ENCODE peak calls at places on chromosomes 4 and X, in nine cellular contexts. C is lung, A is tibial artery, W is uterus, R is lower leg skin, G is AG10803, P is astrocyte of the spinal cord, S is K562, J is left lung. I is an unnamed sample.
A peak's percentile ranks its signal among the peaks of the same experiment; 100 is the strongest.

GRCh38 chr4:137755033-137755471 is 222.8 kb upstream of the PCDH18 start:
- DNase-seq in R (no peak), W (no peak), G (peak; percentile 90), S (no peak), C (no peak), P (peak; percentile 52), J (no peak), A (no peak), I (peak; percentile 63)

GRCh38 chr4:534576-535151 is 35.7 kb downstream of the PIGG start:
- DNase-seq in C (no peak), J (no peak), S (no peak), R (no peak), G (no peak), P (no peak), A (no peak), W (no peak), I (no peak)

GRCh38 chr4:7824218-7824617 is 115.4 kb downstream of the AFAP1 start:
- DNase-seq in W (no peak), G (no peak), J (no peak), P (peak; percentile 71), S (no peak), C (no peak), A (no peak), R (no peak), I (peak; percentile 76)

GRCh38 chr4:127355738-127356137 is 277.0 kb upstream of the INTU start:
- DNase-seq in S (no peak), C (no peak), J (no peak), R (no peak), W (no peak), A (no peak), G (no peak), P (peak; percentile 14), I (no peak)

GRCh38 chr4:7045961-7046921 is 3.1 kb downstream of the TADA2B start:
- DNase-seq in G (peak; percentile 59), C (no peak), J (no peak), S (no peak), R (no peak), A (no peak), P (no peak), W (no peak), I (no peak)

GRCh38 chr4:153522800-153523089 is 56.6 kb downstream of the TMEM131L start:
- DNase-seq in S (no peak), P (no peak), W (no peak), C (no peak), G (no peak), R (no peak), J (no peak), A (no peak), I (no peak)

GRCh38 chr4:176902710-176903323 is 110.1 kb upstream of the VEGFC start:
- DNase-seq in W (no peak), S (no peak), P (peak; percentile 91), G (peak; percentile 95), R (no peak), A (no peak), J (no peak), C (no peak), I (peak; percentile 62)

GRCh38 chrX:13828392-13828791 is 11.5 kb upstream of the GPM6B start:
- DNase-seq in C (no peak), G (no peak), R (no peak), P (no peak), A (no peak), W (no peak), J (no peak), S (no peak), I (no peak)

GRCh38 chrX:152817082-152817744 is 13.3 kb downstream of the CETN2 start:
- DNase-seq in W (no peak), G (peak; percentile 37), A (no peak), J (no peak), S (peak; percentile 53), R (no peak), P (peak; percentile 39), C (no peak), I (peak; percentile 60)

GRCh38 chr4:146192060-146192459 is 16.5 kb downstream of the LSM6 start:
- DNase-seq in P (no peak), C (no peak), R (peak; percentile 49), A (no peak), J (no peak), G (peak; percentile 20), W (no peak), S (peak; percentile 16), I (no peak)

GRCh38 chr4:126251169-126251568 is 936.4 kb downstream of the FAT4 start:
- DNase-seq in W (no peak), A (no peak), J (no peak), R (no peak), C (no peak), G (no peak), S (no peak), P (no peak), I (no peak)

GRCh38 chr4:15144967-15145295 is 142.7 kb downstream of the CPEB2 start:
- DNase-seq in W (no peak), J (no peak), A (no peak), P (no peak), S (no peak), C (no peak), G (no peak), R (no peak), I (no peak)

GRCh38 chr4:56197387-56197786 is 189.9 kb downstream of the AASDH start:
- DNase-seq in C (no peak), R (no peak), P (peak; percentile 19), G (no peak), J (no peak), S (no peak), A (no peak), W (no peak), I (no peak)

GRCh38 chrX:135194684-135195083 is 23.5 kb upstream of the CT55 start:
- DNase-seq in W (no peak), P (no peak), J (no peak), C (no peak), R (no peak), G (no peak), A (no peak), S (peak; percentile 25), I (no peak)

GRCh38 chrX:115344885-115345653 is 55.6 kb downstream of the LUZP4 start:
- DNase-seq in P (peak; percentile 96), R (peak; percentile 82), A (peak; percentile 94), S (no peak), W (peak; percentile 92), J (peak; percentile 87), C (peak; percentile 89), G (peak; percentile 96), I (peak; percentile 97)

GRCh38 chrX:107775734-107776511 is at the start of gene TSC22D3:
- DNase-seq in R (peak; percentile 76), C (peak; percentile 83), G (peak; percentile 47), S (peak; percentile 52), A (peak; percentile 94), J (peak; percentile 83), W (peak; percentile 74), P (peak; percentile 67), I (peak; percentile 48)
- TF ChIP-seq CTCF in R (no peak), C (no peak), G (peak; percentile 15), S (peak; percentile 39), A (peak; percentile 9), J (peak; percentile 8), W (peak; percentile 26), P (no peak), I (no peak)

DNA sequence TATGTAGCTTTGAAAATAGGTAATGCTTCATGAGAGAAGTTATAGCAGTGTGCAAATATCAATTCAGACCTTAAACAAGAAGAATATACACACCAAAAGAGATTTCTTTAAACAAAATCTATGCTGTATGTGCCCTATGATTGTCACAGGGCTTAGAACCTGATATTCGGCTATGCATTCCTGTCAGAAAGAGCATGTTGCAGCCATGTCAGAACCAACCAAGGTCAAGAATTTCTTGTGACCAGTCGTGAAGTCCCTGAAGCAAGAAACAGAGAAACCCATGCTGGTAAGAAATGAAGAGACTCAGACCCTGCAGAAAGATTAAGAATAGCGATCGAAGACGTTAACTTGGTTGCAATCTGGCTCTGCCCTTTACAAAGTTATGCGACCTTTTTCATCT is 210.3 kb upstream of the SPIN4 start:
- DNase-seq in J (no peak), W (no peak), A (no peak), R (no peak), P (no peak), C (no peak), G (no peak), S (no peak), I (peak; percentile 3)
- H3K4me3 ChIP-seq in J (peak overlapping the region; percentile 61), W (peak overlapping the region; percentile 44), A (peak overlapping the region; percentile 73), R (no peak overlapping the region), P (peak overlapping the region; percentile 68), C (no peak overlapping the region), G (peak overlapping the region; percentile 81), S (peak overlapping the region; percentile 54), I (peak overlapping the region; percentile 78)

GRCh38 chrX:18984381-18985185 is 669 bp upstream of the PHKA2 start:
- DNase-seq in A (peak; percentile 85), S (peak; percentile 89), P (peak; percentile 71), J (peak; percentile 85), W (peak; percentile 78), C (peak; percentile 84), R (peak; percentile 58), G (peak; percentile 65), I (peak; percentile 67)
- TF ChIP-seq CTCF in A (peak; percentile 55), S (no peak), P (peak; percentile 45), J (peak; percentile 44), W (peak; percentile 67), C (no peak), R (no peak), G (peak; percentile 40), I (peak; percentile 56)

GRCh38 chrX:21658746-21659145 is 616 bp upstream of the KLHL34 start:
- DNase-seq in G (no peak), P (no peak), R (no peak), J (no peak), S (no peak), A (no peak), C (no peak), W (no peak), I (no peak)

GRCh38 chrX:21657318-21658151 is 595 bp downstream of the KLHL34 start:
- DNase-seq in S (no peak), J (no peak), W (no peak), G (no peak), R (no peak), P (no peak), C (no peak), A (no peak), I (no peak)

GRCh38 chrX:21659320-21659719 is 1.2 kb upstream of the KLHL34 start:
- DNase-seq in R (no peak), S (no peak), W (no peak), A (no peak), P (no peak), C (no peak), J (no peak), G (no peak), I (no peak)

GRCh38 chrX:21656587-21657317 is 1.4 kb downstream of the KLHL34 start:
- DNase-seq in A (no peak), W (no peak), G (no peak), R (no peak), S (no peak), J (no peak), C (no peak), P (no peak), I (no peak)

DNA sequence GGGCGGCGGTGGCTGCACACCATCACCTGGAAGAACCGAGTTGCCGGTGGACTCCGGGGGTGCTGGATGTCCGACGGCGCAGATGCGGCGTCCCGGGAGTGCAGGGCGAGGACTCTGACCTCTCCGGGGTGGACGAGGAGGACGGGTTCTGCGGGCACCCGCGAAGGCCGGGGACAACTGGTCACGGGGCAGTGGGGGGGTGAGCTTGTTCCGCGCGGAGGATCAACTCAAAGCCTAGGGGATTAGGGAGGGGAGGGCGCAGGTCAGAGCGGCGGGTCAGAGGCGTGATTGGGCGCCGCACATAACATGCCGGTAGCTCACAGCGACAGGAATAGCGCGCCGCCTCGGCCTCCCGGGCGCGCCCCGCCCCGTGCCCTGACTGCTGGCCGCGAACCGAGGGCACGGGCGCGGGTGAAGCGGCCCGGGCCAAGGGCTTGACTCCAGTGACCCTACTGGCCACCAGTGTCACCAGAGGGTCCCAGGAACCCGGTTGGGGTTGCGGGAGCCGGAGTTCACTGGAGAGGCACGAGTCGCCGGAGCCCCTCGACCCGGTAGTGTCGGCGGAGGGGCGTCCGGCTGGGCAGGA is at the start of gene KLHL34:
- DNase-seq in J (no peak), P (no peak), A (no peak), W (no peak), C (no peak), G (no peak), R (no peak), S (no peak), I (no peak)
- H3K4me3 ChIP-seq in J (no peak within 1 kb of the TSS), P (peak within 1 kb of the TSS; percentile 12), A (peak within 1 kb of the TSS; percentile 12), W (no peak within 1 kb of the TSS), C (no peak within 1 kb of the TSS), G (peak within 1 kb of the TSS; percentile 17), R (no peak within 1 kb of the TSS), S (no peak within 1 kb of the TSS), I (no peak within 1 kb of the TSS)